ENCODE peak calls at places on chromosomes 6 and 20, in ten cellular contexts. One of them, this sample, is unnamed.

GRCh38 chr20:401682-402495 is 6.2 kb upstream of the RBCK1 start:
- DNase-seq in NCI-H1092 treated with DMSO at 0.1 percent for 48 hours: no peak
- DNase-seq in H9: no peak
- DNase-seq in HepG2: peak; percentile 100
- DNase-seq in D721Med: no peak
- DNase-seq in Kasumi-1: no peak
- DNase-seq in posterior vena cava: no peak
- DNase-seq in mammary epithelial cell: peak; percentile 100
- DNase-seq in C1 segment of cervical spinal cord: no peak
- DNase-seq in NCI-H1105: no peak
- DNase-seq in this sample: no peak

GRCh38 chr6:6319947-6320811 is at the start of gene F13A1:
- DNase-seq in Kasumi-1: peak; percentile 81
- DNase-seq in NCI-H1105: peak; percentile 37
- DNase-seq in D721Med: no peak
- DNase-seq in NCI-H1092 treated with DMSO at 0.1 percent for 48 hours: no peak
- DNase-seq in mammary epithelial cell: no peak
- DNase-seq in posterior vena cava: peak; percentile 88
- DNase-seq in C1 segment of cervical spinal cord: no peak
- DNase-seq in HepG2: no peak
- DNase-seq in H9: peak; percentile 71
- DNase-seq in this sample: no peak

GRCh38 chr6:11613858-11614257 is 76.3 kb downstream of the TMEM170B start:
- DNase-seq in NCI-H1092 treated with DMSO at 0.1 percent for 48 hours: no peak
- DNase-seq in Kasumi-1: no peak
- DNase-seq in NCI-H1105: no peak
- DNase-seq in mammary epithelial cell: peak; percentile 73
- DNase-seq in posterior vena cava: no peak
- DNase-seq in H9: no peak
- DNase-seq in D721Med: no peak
- DNase-seq in C1 segment of cervical spinal cord: no peak
- DNase-seq in HepG2: no peak
- DNase-seq in this sample: no peak

GRCh38 chr6:162917506-162917905 is 189.7 kb downstream of the PACRG start:
- DNase-seq in NCI-H1092 treated with DMSO at 0.1 percent for 48 hours: no peak
- DNase-seq in mammary epithelial cell: no peak
- DNase-seq in NCI-H1105: no peak
- DNase-seq in H9: no peak
- DNase-seq in C1 segment of cervical spinal cord: no peak
- DNase-seq in D721Med: no peak
- DNase-seq in HepG2: no peak
- DNase-seq in Kasumi-1: no peak
- DNase-seq in posterior vena cava: no peak
- DNase-seq in this sample: no peak

GRCh38 chr6:136822379-136823127 is at the start of gene PEX7:
- DNase-seq in NCI-H1092 treated with DMSO at 0.1 percent for 48 hours: peak; percentile 83
- DNase-seq in HepG2: peak; percentile 5
- DNase-seq in mammary epithelial cell: peak; percentile 91
- DNase-seq in C1 segment of cervical spinal cord: peak; percentile 90
- DNase-seq in NCI-H1105: peak; percentile 93
- DNase-seq in posterior vena cava: peak; percentile 96
- DNase-seq in Kasumi-1: peak; percentile 86
- DNase-seq in D721Med: peak; percentile 38
- DNase-seq in H9: peak; percentile 93
- DNase-seq in this sample: peak; percentile 85

GRCh38 chr6:25278914-25279747 is at the start of gene CARMIL1:
- DNase-seq in NCI-H1105: peak; percentile 78
- DNase-seq in mammary epithelial cell: peak; percentile 94
- DNase-seq in H9: peak; percentile 92
- DNase-seq in Kasumi-1: peak; percentile 61
- DNase-seq in HepG2: peak; percentile 54
- DNase-seq in C1 segment of cervical spinal cord: peak; percentile 71
- DNase-seq in NCI-H1092 treated with DMSO at 0.1 percent for 48 hours: peak; percentile 73
- DNase-seq in D721Med: peak; percentile 84
- DNase-seq in posterior vena cava: peak; percentile 93
- DNase-seq in this sample: peak; percentile 36

GRCh38 chr6:589090-589489 is 67.8 kb downstream of the HUS1B start:
- DNase-seq in mammary epithelial cell: no peak
- DNase-seq in D721Med: no peak
- DNase-seq in NCI-H1092 treated with DMSO at 0.1 percent for 48 hours: no peak
- DNase-seq in Kasumi-1: no peak
- DNase-seq in HepG2: no peak
- DNase-seq in H9: no peak
- DNase-seq in posterior vena cava: no peak
- DNase-seq in C1 segment of cervical spinal cord: no peak
- DNase-seq in NCI-H1105: no peak
- DNase-seq in this sample: no peak

GRCh38 chr6:10136636-10137035 is 278.2 kb downstream of the TFAP2A start:
- DNase-seq in C1 segment of cervical spinal cord: no peak
- DNase-seq in NCI-H1105: no peak
- DNase-seq in HepG2: no peak
- DNase-seq in H9: no peak
- DNase-seq in Kasumi-1: no peak
- DNase-seq in NCI-H1092 treated with DMSO at 0.1 percent for 48 hours: no peak
- DNase-seq in D721Med: no peak
- DNase-seq in posterior vena cava: no peak
- DNase-seq in mammary epithelial cell: peak; percentile 96
- DNase-seq in this sample: no peak

GRCh38 chr6:2858678-2859324 is 17.1 kb upstream of the SERPINB1 start:
- DNase-seq in mammary epithelial cell: no peak
- DNase-seq in Kasumi-1: no peak
- DNase-seq in posterior vena cava: no peak
- DNase-seq in H9: no peak
- DNase-seq in HepG2: no peak
- DNase-seq in C1 segment of cervical spinal cord: no peak
- DNase-seq in NCI-H1105: no peak
- DNase-seq in NCI-H1092 treated with DMSO at 0.1 percent for 48 hours: no peak
- DNase-seq in D721Med: no peak
- DNase-seq in this sample: no peak

GRCh38 chr6:150969901-150970300 is 104.4 kb downstream of the MTHFD1L start:
- DNase-seq in Kasumi-1: no peak
- DNase-seq in D721Med: no peak
- DNase-seq in posterior vena cava: no peak
- DNase-seq in NCI-H1105: no peak
- DNase-seq in NCI-H1092 treated with DMSO at 0.1 percent for 48 hours: no peak
- DNase-seq in H9: no peak
- DNase-seq in C1 segment of cervical spinal cord: no peak
- DNase-seq in HepG2: no peak
- DNase-seq in mammary epithelial cell: no peak
- DNase-seq in this sample: no peak

GRCh38 chr6:55069132-55069781 is 105.1 kb upstream of the HCRTR2 start:
- DNase-seq in NCI-H1105: peak; percentile 1
- DNase-seq in C1 segment of cervical spinal cord: no peak
- DNase-seq in H9: peak; percentile 30
- DNase-seq in posterior vena cava: no peak
- DNase-seq in HepG2: peak; percentile 49
- DNase-seq in D721Med: no peak
- DNase-seq in mammary epithelial cell: peak; percentile 39
- DNase-seq in NCI-H1092 treated with DMSO at 0.1 percent for 48 hours: peak; percentile 22
- DNase-seq in Kasumi-1: peak; percentile 73
- DNase-seq in this sample: no peak

GRCh38 chr6:29345380-29345779 is 23.3 kb downstream of the OR5V1 start:
- DNase-seq in mammary epithelial cell: no peak
- DNase-seq in Kasumi-1: no peak
- DNase-seq in posterior vena cava: no peak
- DNase-seq in C1 segment of cervical spinal cord: no peak
- DNase-seq in D721Med: no peak
- DNase-seq in HepG2: no peak
- DNase-seq in H9: no peak
- DNase-seq in NCI-H1092 treated with DMSO at 0.1 percent for 48 hours: no peak
- DNase-seq in NCI-H1105: no peak
- DNase-seq in this sample: no peak

GRCh38 chr6:36352477-36353157 is 15.9 kb upstream of the BNIP5 start:
- DNase-seq in HepG2: no peak
- DNase-seq in NCI-H1105: no peak
- DNase-seq in D721Med: no peak
- DNase-seq in Kasumi-1: no peak
- DNase-seq in H9: no peak
- DNase-seq in C1 segment of cervical spinal cord: no peak
- DNase-seq in mammary epithelial cell: no peak
- DNase-seq in NCI-H1092 treated with DMSO at 0.1 percent for 48 hours: no peak
- DNase-seq in posterior vena cava: peak; percentile 32
- DNase-seq in this sample: no peak

GRCh38 chr6:166279393-166279679 is 28.9 kb downstream of the PRR18 start:
- DNase-seq in NCI-H1092 treated with DMSO at 0.1 percent for 48 hours: no peak
- DNase-seq in posterior vena cava: no peak
- DNase-seq in mammary epithelial cell: no peak
- DNase-seq in H9: no peak
- DNase-seq in Kasumi-1: no peak
- DNase-seq in HepG2: no peak
- DNase-seq in D721Med: no peak
- DNase-seq in C1 segment of cervical spinal cord: no peak
- DNase-seq in NCI-H1105: no peak
- DNase-seq in this sample: no peak

GRCh38 chr20:23683281-23683680 is 5.6 kb downstream of the CST4 start:
- DNase-seq in posterior vena cava: no peak
- DNase-seq in NCI-H1105: no peak
- DNase-seq in C1 segment of cervical spinal cord: no peak
- DNase-seq in HepG2: no peak
- DNase-seq in D721Med: no peak
- DNase-seq in NCI-H1092 treated with DMSO at 0.1 percent for 48 hours: no peak
- DNase-seq in mammary epithelial cell: no peak
- DNase-seq in Kasumi-1: no peak
- DNase-seq in H9: no peak
- DNase-seq in this sample: no peak

GRCh38 chr6:56288347-56288746 is 41.0 kb upstream of the COL21A1 start:
- DNase-seq in C1 segment of cervical spinal cord: no peak
- DNase-seq in posterior vena cava: no peak
- DNase-seq in Kasumi-1: no peak
- DNase-seq in D721Med: no peak
- DNase-seq in NCI-H1105: peak; percentile 51
- DNase-seq in H9: no peak
- DNase-seq in NCI-H1092 treated with DMSO at 0.1 percent for 48 hours: no peak
- DNase-seq in HepG2: no peak
- DNase-seq in mammary epithelial cell: no peak
- DNase-seq in this sample: no peak

GRCh38 chr6:131250121-131250520 is 114.9 kb downstream of the AKAP7 start:
- DNase-seq in D721Med: no peak
- DNase-seq in NCI-H1092 treated with DMSO at 0.1 percent for 48 hours: no peak
- DNase-seq in NCI-H1105: no peak
- DNase-seq in H9: peak; percentile 63
- DNase-seq in Kasumi-1: peak; percentile 91
- DNase-seq in HepG2: no peak
- DNase-seq in mammary epithelial cell: peak; percentile 59
- DNase-seq in C1 segment of cervical spinal cord: peak; percentile 46
- DNase-seq in posterior vena cava: no peak
- DNase-seq in this sample: peak; percentile 1

GRCh38 chr20:64039293-64040160 is 3.5 kb downstream of the C20orf204 start:
- DNase-seq in mammary epithelial cell: no peak
- DNase-seq in C1 segment of cervical spinal cord: no peak
- DNase-seq in H9: no peak
- DNase-seq in NCI-H1092 treated with DMSO at 0.1 percent for 48 hours: no peak
- DNase-seq in posterior vena cava: no peak
- DNase-seq in D721Med: no peak
- DNase-seq in Kasumi-1: no peak
- DNase-seq in HepG2: no peak
- DNase-seq in NCI-H1105: no peak
- DNase-seq in this sample: no peak

GRCh38 chr6:38508894-38509293 is 130.8 kb downstream of the BTBD9 start:
- DNase-seq in D721Med: no peak
- DNase-seq in NCI-H1105: no peak
- DNase-seq in C1 segment of cervical spinal cord: no peak
- DNase-seq in posterior vena cava: no peak
- DNase-seq in Kasumi-1: peak; percentile 22
- DNase-seq in NCI-H1092 treated with DMSO at 0.1 percent for 48 hours: peak; percentile 31
- DNase-seq in H9: no peak
- DNase-seq in HepG2: peak; percentile 20
- DNase-seq in mammary epithelial cell: no peak
- DNase-seq in this sample: no peak

GRCh38 chr6:6878921-6879585 is 228.7 kb upstream of the RREB1 start:
- DNase-seq in Kasumi-1: no peak
- DNase-seq in HepG2: no peak
- DNase-seq in posterior vena cava: no peak
- DNase-seq in mammary epithelial cell: peak; percentile 37
- DNase-seq in D721Med: no peak
- DNase-seq in C1 segment of cervical spinal cord: no peak
- DNase-seq in NCI-H1105: no peak
- DNase-seq in H9: no peak
- DNase-seq in NCI-H1092 treated with DMSO at 0.1 percent for 48 hours: no peak
- DNase-seq in this sample: no peak

GRCh38 chr20:21173496-21174025 is 47.7 kb downstream of the KIZ start:
- DNase-seq in C1 segment of cervical spinal cord: no peak
- DNase-seq in posterior vena cava: no peak
- DNase-seq in H9: no peak
- DNase-seq in D721Med: no peak
- DNase-seq in NCI-H1092 treated with DMSO at 0.1 percent for 48 hours: no peak
- DNase-seq in HepG2: no peak
- DNase-seq in NCI-H1105: no peak
- DNase-seq in mammary epithelial cell: no peak
- DNase-seq in Kasumi-1: no peak
- DNase-seq in this sample: no peak

GRCh38 chr6:89894169-89894568 is at the start of gene GJA10:
- DNase-seq in D721Med: no peak
- DNase-seq in posterior vena cava: no peak
- DNase-seq in C1 segment of cervical spinal cord: no peak
- DNase-seq in Kasumi-1: no peak
- DNase-seq in NCI-H1092 treated with DMSO at 0.1 percent for 48 hours: no peak
- DNase-seq in HepG2: no peak
- DNase-seq in NCI-H1105: no peak
- DNase-seq in H9: no peak
- DNase-seq in mammary epithelial cell: no peak
- DNase-seq in this sample: no peak

GRCh38 chr6:151179321-151179720 is 60.4 kb upstream of the AKAP12 start:
- DNase-seq in D721Med: no peak
- DNase-seq in NCI-H1105: no peak
- DNase-seq in posterior vena cava: no peak
- DNase-seq in mammary epithelial cell: peak; percentile 85
- DNase-seq in NCI-H1092 treated with DMSO at 0.1 percent for 48 hours: no peak
- DNase-seq in HepG2: no peak
- DNase-seq in Kasumi-1: no peak
- DNase-seq in C1 segment of cervical spinal cord: no peak
- DNase-seq in H9: no peak
- DNase-seq in this sample: no peak

GRCh38 chr6:106747139-106747538 is 117.8 kb downstream of the QRSL1 start:
- DNase-seq in HepG2: no peak
- DNase-seq in H9: no peak
- DNase-seq in D721Med: no peak
- DNase-seq in NCI-H1092 treated with DMSO at 0.1 percent for 48 hours: peak; percentile 28
- DNase-seq in Kasumi-1: no peak
- DNase-seq in NCI-H1105: no peak
- DNase-seq in posterior vena cava: no peak
- DNase-seq in mammary epithelial cell: peak; percentile 85
- DNase-seq in C1 segment of cervical spinal cord: no peak
- DNase-seq in this sample: no peak

GRCh38 chr6:10418361-10418861 is 3.5 kb upstream of the TFAP2A start:
- DNase-seq in posterior vena cava: no peak
- DNase-seq in H9: no peak
- DNase-seq in Kasumi-1: no peak
- DNase-seq in NCI-H1092 treated with DMSO at 0.1 percent for 48 hours: no peak
- DNase-seq in NCI-H1105: no peak
- DNase-seq in D721Med: no peak
- DNase-seq in mammary epithelial cell: peak; percentile 55
- DNase-seq in HepG2: no peak
- DNase-seq in C1 segment of cervical spinal cord: no peak
- DNase-seq in this sample: no peak

GRCh38 chr6:41122373-41122772 is 31.8 kb downstream of the TREML1 start:
- DNase-seq in posterior vena cava: no peak
- DNase-seq in NCI-H1105: no peak
- DNase-seq in Kasumi-1: no peak
- DNase-seq in H9: no peak
- DNase-seq in D721Med: no peak
- DNase-seq in C1 segment of cervical spinal cord: no peak
- DNase-seq in HepG2: no peak
- DNase-seq in NCI-H1092 treated with DMSO at 0.1 percent for 48 hours: no peak
- DNase-seq in mammary epithelial cell: peak; percentile 38
- DNase-seq in this sample: no peak

GRCh38 chr20:59446361-59446760 is 145.9 kb downstream of the EDN3 start:
- DNase-seq in mammary epithelial cell: no peak
- DNase-seq in Kasumi-1: no peak
- DNase-seq in D721Med: no peak
- DNase-seq in H9: no peak
- DNase-seq in NCI-H1092 treated with DMSO at 0.1 percent for 48 hours: no peak
- DNase-seq in HepG2: no peak
- DNase-seq in NCI-H1105: no peak
- DNase-seq in C1 segment of cervical spinal cord: no peak
- DNase-seq in posterior vena cava: no peak
- DNase-seq in this sample: no peak

GRCh38 chr20:46757754-46758678 is 48.6 kb downstream of the SLC2A10 start:
- DNase-seq in NCI-H1105: peak; percentile 35
- DNase-seq in C1 segment of cervical spinal cord: peak; percentile 3
- DNase-seq in D721Med: peak; percentile 36
- DNase-seq in posterior vena cava: no peak
- DNase-seq in Kasumi-1: peak; percentile 40
- DNase-seq in HepG2: peak; percentile 59
- DNase-seq in NCI-H1092 treated with DMSO at 0.1 percent for 48 hours: peak; percentile 71
- DNase-seq in H9: peak; percentile 66
- DNase-seq in mammary epithelial cell: peak; percentile 38
- DNase-seq in this sample: peak; percentile 49

This sample was measured in GM12864.